ENCODE peak calls at places on chromosome 7, in six cellular contexts. U is cardiac muscle cell, X is AG10803, V is coronary artery, M is IMR-90, N is gastrocnemius medialis. A is an unnamed sample.

GRCh38 chr7:99928994-99929729 is at the start of gene GJC3:
- DNase-seq in U (peak), X (peak), V (no peak), M (peak), N (no peak), A (peak)

GRCh38 chr7:269721-270120 is 20.2 kb upstream of the FOXL3 start:
- DNase-seq in U (no peak), X (no peak), V (no peak), M (no peak), N (no peak), A (no peak)

GRCh38 chr7:108376206-108376605 is 80.0 kb downstream of the NRCAM start:
- DNase-seq in U (no peak), X (no peak), V (no peak), M (no peak), N (no peak), A (no peak)

GRCh38 chr7:81664304-81664703 is 105.5 kb downstream of the HGF start:
- DNase-seq in U (no peak), X (no peak), V (no peak), M (no peak), N (no peak), A (no peak)

GRCh38 chr7:40008218-40008815 is 58.3 kb downstream of the CDK13 start:
- DNase-seq in U (peak), X (peak), V (no peak), M (peak), N (no peak), A (peak)

GRCh38 chr7:142887282-142888015 is 1.9 kb upstream of the TRPV6 start:
- DNase-seq in U (no peak), X (no peak), V (peak), M (no peak), N (no peak), A (no peak)

GRCh38 chr7:73700581-73701134 is 17.3 kb downstream of the BUD23 start:
- DNase-seq in U (no peak), X (no peak), V (no peak), M (no peak), N (no peak), A (no peak)

GRCh38 chr7:48078470-48078869 is 10.6 kb upstream of the UPP1 start:
- DNase-seq in U (no peak), X (peak), V (no peak), M (no peak), N (no peak), A (no peak)

GRCh38 chr7:31134246-31135188 is 82.4 kb downstream of the ADCYAP1R1 start:
- DNase-seq in U (peak), X (peak), V (no peak), M (peak), N (no peak), A (peak)

GRCh38 chr7:72098812-72099211 is 313.3 kb downstream of the CALN1 start:
- DNase-seq in U (no peak), X (peak), V (no peak), M (no peak), N (no peak), A (no peak)

GRCh38 chr7:117157121-117157870 is 165.6 kb downstream of the WNT2 start:
- DNase-seq in U (peak), X (peak), V (peak), M (peak), N (no peak), A (peak)

GRCh38 chr7:50832744-50833143 is 50.0 kb upstream of the GRB10 start:
- DNase-seq in U (no peak), X (peak), V (no peak), M (peak), N (no peak), A (peak)

GRCh38 chr7:150842716-150843115 is 9.6 kb upstream of the AOC1 start:
- DNase-seq in U (no peak), X (no peak), V (peak), M (no peak), N (no peak), A (no peak)

GRCh38 chr7:31047282-31047681 is 4.8 kb upstream of the ADCYAP1R1 start:
- DNase-seq in U (no peak), X (no peak), V (no peak), M (no peak), N (no peak), A (no peak)

GRCh38 chr7:141444956-141445355 is 106.3 kb upstream of the AGK start:
- DNase-seq in U (no peak), X (no peak), V (no peak), M (no peak), N (no peak), A (peak)

GRCh38 chr7:130397056-130397455 is 16.8 kb downstream of the CPA1 start:
- DNase-seq in U (no peak), X (peak), V (no peak), M (no peak), N (no peak), A (no peak)

GRCh38 chr7:16004661-16005060 is 318.2 kb upstream of the MEOX2 start:
- DNase-seq in U (no peak), X (no peak), V (no peak), M (no peak), N (no peak), A (no peak)

GRCh38 chr7:926061-927030 is 28.1 kb downstream of the ADAP1 start:
- DNase-seq in U (no peak), X (no peak), V (no peak), M (no peak), N (no peak), A (no peak)

GRCh38 chr7:12244129-12244528 is 33.0 kb downstream of the TMEM106B start:
- DNase-seq in U (peak), X (peak), V (no peak), M (peak), N (no peak), A (peak)

GRCh38 chr7:75772081-75773077 is at the start of gene CCL26:
- DNase-seq in U (peak), X (peak), V (no peak), M (peak), N (peak), A (peak)

GRCh38 chr7:151351967-151352366 is 10.4 kb downstream of the NUB1 start:
- DNase-seq in U (no peak), X (no peak), V (no peak), M (no peak), N (no peak), A (no peak)

GRCh38 chr7:139681812-139682135 is 96.0 kb downstream of the HIPK2 start:
- DNase-seq in U (no peak), X (no peak), V (no peak), M (no peak), N (no peak), A (no peak)

GRCh38 chr7:30646154-30646553 is 36.1 kb downstream of the CRHR2 start:
- DNase-seq in U (no peak), X (no peak), V (no peak), M (no peak), N (no peak), A (no peak)

GRCh38 chr7:100674441-100675407 is 1.2 kb downstream of the GNB2 start:
- DNase-seq in U (no peak), X (no peak), V (no peak), M (no peak), N (no peak), A (peak)

GRCh38 chr7:1787241-1787640 is 117.2 kb downstream of the ELFN1 start:
- DNase-seq in U (no peak), X (no peak), V (no peak), M (no peak), N (no peak), A (no peak)

GRCh38 chr7:135803143-135803542 is 54.5 kb upstream of the FAM180A start:
- DNase-seq in U (no peak), X (no peak), V (no peak), M (no peak), N (no peak), A (no peak)

GRCh38 chr7:43211693-43212092 is 99.2 kb downstream of the HECW1 start:
- DNase-seq in U (no peak), X (peak), V (no peak), M (no peak), N (no peak), A (no peak)

GRCh38 chr7:152956006-152956405 is 196.5 kb downstream of the ACTR3B start:
- DNase-seq in U (no peak), X (no peak), V (no peak), M (no peak), N (no peak), A (no peak)

DNA sequence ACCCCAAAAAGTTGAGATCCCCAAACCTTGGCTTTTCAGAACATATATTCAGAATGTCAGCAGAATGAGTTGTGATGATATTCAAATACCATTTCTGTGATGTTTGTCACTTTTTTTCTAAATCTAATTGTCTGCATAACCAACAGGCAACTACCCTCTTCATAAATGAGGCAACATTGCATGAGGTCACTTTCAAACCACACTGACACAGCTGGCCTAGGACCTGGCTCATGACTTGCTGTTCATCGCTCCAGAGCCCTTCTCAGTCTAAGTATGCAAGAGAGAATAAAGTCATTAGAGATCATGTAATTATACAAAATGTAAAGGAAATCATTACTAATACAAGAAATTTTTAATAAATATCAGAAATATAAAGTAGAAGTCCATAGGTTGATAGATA is 681.9 kb downstream of the GRM8 start:
- DNase-seq in U (no peak), X (no peak), V (no peak), M (no peak), N (no peak), A (no peak)
- H3K4me3 ChIP-seq in U (no peak), X (no peak), V (no peak), M (no peak), N (no peak), A (no peak)

GRCh38 chr7:87058739-87059524 is 522 bp downstream of the ELAPOR2 start:
- DNase-seq in U (peak), X (no peak), V (no peak), M (no peak), N (no peak), A (no peak)
- TF ChIP-seq CTCF in U (no peak), X (no peak), V (no peak), M (no peak), N (no peak), A (no peak)

GRCh38 chr7:143931739-143932138 is 3.3 kb upstream of the OR2F2 start:
- DNase-seq in U (no peak), X (peak), V (no peak), M (peak), N (no peak), A (no peak)
- H3K4me3 ChIP-seq in U (no peak), X (no peak), V (no peak), M (no peak), N (no peak), A (no peak)

DNA sequence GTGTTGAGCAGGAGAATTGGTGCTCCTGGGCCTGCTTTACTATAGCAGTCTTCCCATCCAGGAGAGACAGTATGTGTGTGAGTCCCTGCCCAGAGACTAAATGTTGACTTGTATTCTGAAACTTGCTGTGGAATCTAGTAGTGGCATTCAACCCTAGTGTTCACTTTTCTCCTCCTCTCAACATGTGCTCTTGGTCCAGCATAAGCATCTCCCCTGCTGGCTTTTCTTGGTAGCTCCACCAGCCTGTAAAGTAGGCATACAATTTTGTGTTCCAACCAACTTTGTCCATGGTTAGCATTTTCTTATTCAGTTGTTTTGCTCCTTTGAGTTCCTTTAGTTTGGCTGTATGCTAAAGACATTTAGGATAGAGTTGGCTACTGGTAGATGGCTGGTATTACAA is 45.9 kb downstream of the ASB4 start:
- DNase-seq in U (no peak), X (no peak), V (no peak), M (no peak), N (no peak), A (no peak)
- TF ChIP-seq CTCF in U (no peak), X (no peak), V (no peak), M (no peak), N (no peak), A (no peak)

GRCh38 chr7:65250697-65251395 is 122.8 kb upstream of the ZNF92 start:
- DNase-seq in U (no peak), X (no peak), V (no peak), M (no peak), N (no peak), A (no peak)
- H3K4me3 ChIP-seq in U (no peak), X (no peak), V (no peak), M (no peak), N (no peak), A (no peak)

GRCh38 chr7:132501956-132502355 is 74.3 kb downstream of the PLXNA4 start:
- DNase-seq in U (no peak), X (no peak), V (no peak), M (no peak), N (no peak), A (no peak)

GRCh38 chr7:132498319-132498718 is 78.0 kb downstream of the PLXNA4 start:
- DNase-seq in U (no peak), X (no peak), V (no peak), M (no peak), N (no peak), A (no peak)

GRCh38 chr7:132499065-132499464 is 77.2 kb downstream of the PLXNA4 start:
- DNase-seq in U (no peak), X (no peak), V (no peak), M (no peak), N (no peak), A (no peak)

GRCh38 chr7:132503415-132503814 is 72.9 kb downstream of the PLXNA4 start:
- DNase-seq in U (no peak), X (no peak), V (no peak), M (no peak), N (no peak), A (no peak)

GRCh38 chr7:132500727-132501410 is 75.4 kb downstream of the PLXNA4 start:
- DNase-seq in U (peak), X (peak), V (no peak), M (no peak), N (peak), A (peak)
- TF ChIP-seq CTCF in U (peak), X (peak), V (no peak), M (no peak), N (no peak), A (peak)

GRCh38 chr7:84190016-84190705 is 4.4 kb downstream of the SEMA3A start:
- DNase-seq in U (no peak), X (peak), V (no peak), M (peak), N (no peak), A (peak)

GRCh38 chr7:84193787-84194186 is 802 bp downstream of the SEMA3A start:
- DNase-seq in U (no peak), X (no peak), V (no peak), M (no peak), N (no peak), A (peak)

GRCh38 chr7:84194484-84195260 is at the start of gene SEMA3A:
- DNase-seq in U (peak), X (peak), V (no peak), M (peak), N (no peak), A (peak)

GRCh38 chr7:84191261-84191660 is 3.3 kb downstream of the SEMA3A start:
- DNase-seq in U (no peak), X (no peak), V (no peak), M (peak), N (no peak), A (peak)

DNA sequence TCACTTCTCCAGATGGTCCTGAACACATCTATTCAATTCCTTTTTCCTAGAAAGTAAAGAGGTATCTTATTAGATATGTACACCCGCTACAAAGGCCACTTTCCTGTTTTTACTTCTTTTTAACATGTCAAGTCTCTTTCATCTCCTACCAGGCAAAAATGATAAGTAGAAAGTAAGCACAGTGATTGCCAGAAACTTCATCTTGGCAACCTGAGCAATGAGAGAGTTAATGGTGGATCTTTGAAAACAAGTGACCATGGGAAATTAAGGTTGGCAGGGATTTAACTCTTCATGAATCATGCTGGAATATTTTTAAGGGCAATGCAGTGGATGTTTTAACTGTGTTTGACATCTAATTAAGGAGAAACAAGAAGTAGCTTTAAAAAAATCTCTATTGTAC is 2.7 kb downstream of the SEMA3A start:
- DNase-seq in U (no peak), X (no peak), V (no peak), M (peak), N (no peak), A (peak)
- H3K4me3 ChIP-seq in U (peak), X (peak), V (no peak), M (peak), N (no peak), A (peak)

GRCh38 chr7:157467496-157468212 is 130.8 kb downstream of the DNAJB6 start:
- DNase-seq in U (no peak), X (no peak), V (no peak), M (no peak), N (no peak), A (no peak)
- TF ChIP-seq CTCF in U (no peak), X (no peak), V (no peak), M (no peak), N (no peak), A (no peak)

DNA sequence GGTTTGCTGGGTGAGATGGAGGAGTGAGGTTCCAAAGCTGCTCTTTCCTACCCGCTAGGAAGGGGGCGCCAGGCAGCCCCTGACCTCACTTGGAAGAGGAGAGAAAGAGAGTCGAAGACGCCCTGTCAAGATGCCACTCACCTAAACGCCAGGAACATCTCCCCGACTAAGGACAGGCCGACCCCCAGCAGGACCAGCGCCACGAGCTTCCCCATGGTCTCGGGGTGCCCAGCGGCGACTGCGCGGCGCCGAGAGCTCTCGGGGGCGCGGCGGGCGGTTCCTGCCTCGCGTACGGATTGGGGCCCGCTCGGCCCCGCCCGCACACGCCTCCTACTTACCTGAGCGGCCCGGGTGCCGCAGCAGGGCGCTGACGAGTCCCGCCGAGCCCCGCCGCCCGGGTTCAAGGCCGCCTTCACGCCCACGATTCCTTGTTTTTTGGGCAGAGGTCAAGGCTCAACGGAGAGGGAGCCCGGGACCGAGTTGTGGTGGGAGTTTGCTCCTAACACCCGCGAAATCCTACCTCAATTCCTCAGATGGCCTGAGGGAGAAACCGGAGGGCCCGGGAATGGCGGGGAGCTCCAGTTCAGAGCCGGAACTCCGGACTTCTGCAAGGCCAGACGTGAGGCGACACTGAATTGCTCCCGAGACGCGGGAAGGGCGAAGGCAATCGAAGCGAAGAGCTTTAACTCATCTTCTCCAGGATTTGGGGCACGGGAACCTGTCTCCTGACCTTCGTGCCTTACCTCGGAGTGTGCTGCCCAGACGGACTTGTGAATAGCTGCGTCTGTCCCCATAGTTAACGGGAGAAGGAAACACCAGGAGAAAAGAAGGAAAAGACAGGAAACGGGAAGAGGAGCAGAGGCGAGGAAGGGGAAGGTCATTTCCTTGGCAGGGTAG is at the start of gene PON3:
- DNase-seq in U (peak), X (no peak), V (no peak), M (no peak), N (no peak), A (no peak)
- H3K4me3 ChIP-seq in U (no peak), X (peak), V (peak), M (no peak), N (peak), A (peak)

A was measured in astrocyte of the spinal cord.